ENCODE peak calls at places on chromosomes 1 and 21, in eight cellular contexts. One of them, this sample, is unnamed.

GRCh38 chr1:3579626-3580025 is 31.7 kb downstream of the MEGF6 start:
- DNase-seq in AG09309: no peak
- DNase-seq in fibroblast of lung: no peak
- DNase-seq in body of pancreas: no peak
- DNase-seq in choroid plexus epithelial cell: no peak
- DNase-seq in kidney: no peak
- DNase-seq in HFF-Myc: no peak
- DNase-seq in cardiac fibroblast: no peak
- DNase-seq in this sample: no peak

GRCh38 chr1:53754484-53755312 is 15.7 kb upstream of the GLIS1 start:
- DNase-seq in body of pancreas: peak
- DNase-seq in kidney: no peak
- DNase-seq in HFF-Myc: no peak
- DNase-seq in cardiac fibroblast: peak
- DNase-seq in choroid plexus epithelial cell: peak
- DNase-seq in fibroblast of lung: peak
- DNase-seq in AG09309: no peak
- DNase-seq in this sample: no peak

GRCh38 chr1:93997756-93998155 is 88.5 kb upstream of the GCLM start:
- DNase-seq in AG09309: no peak
- DNase-seq in body of pancreas: no peak
- DNase-seq in cardiac fibroblast: no peak
- DNase-seq in HFF-Myc: no peak
- DNase-seq in fibroblast of lung: no peak
- DNase-seq in kidney: no peak
- DNase-seq in choroid plexus epithelial cell: no peak
- DNase-seq in this sample: no peak

GRCh38 chr1:15326691-15327530 is 79.9 kb downstream of the FHAD1 start:
- DNase-seq in HFF-Myc: peak
- DNase-seq in kidney: no peak
- DNase-seq in choroid plexus epithelial cell: no peak
- DNase-seq in fibroblast of lung: peak
- DNase-seq in AG09309: peak
- DNase-seq in body of pancreas: peak
- DNase-seq in cardiac fibroblast: peak
- DNase-seq in this sample: peak

GRCh38 chr21:45476582-45476981 is 65.7 kb downstream of the SLC19A1 start:
- DNase-seq in body of pancreas: no peak
- DNase-seq in choroid plexus epithelial cell: no peak
- DNase-seq in AG09309: no peak
- DNase-seq in HFF-Myc: no peak
- DNase-seq in kidney: no peak
- DNase-seq in cardiac fibroblast: no peak
- DNase-seq in fibroblast of lung: no peak
- DNase-seq in this sample: no peak

GRCh38 chr1:59393211-59394180 is 96.6 kb downstream of the FGGY start:
- DNase-seq in fibroblast of lung: peak
- DNase-seq in choroid plexus epithelial cell: peak
- DNase-seq in body of pancreas: peak
- DNase-seq in cardiac fibroblast: peak
- DNase-seq in HFF-Myc: no peak
- DNase-seq in AG09309: peak
- DNase-seq in kidney: peak
- DNase-seq in this sample: no peak

GRCh38 chr1:154864189-154864985 is 5.7 kb downstream of the KCNN3 start:
- DNase-seq in HFF-Myc: no peak
- DNase-seq in kidney: no peak
- DNase-seq in body of pancreas: no peak
- DNase-seq in AG09309: no peak
- DNase-seq in fibroblast of lung: no peak
- DNase-seq in choroid plexus epithelial cell: no peak
- DNase-seq in cardiac fibroblast: no peak
- DNase-seq in this sample: no peak

GRCh38 chr21:27212444-27212843 is 245.6 kb upstream of the ADAMTS5 start:
- DNase-seq in body of pancreas: no peak
- DNase-seq in AG09309: no peak
- DNase-seq in HFF-Myc: no peak
- DNase-seq in kidney: no peak
- DNase-seq in choroid plexus epithelial cell: no peak
- DNase-seq in cardiac fibroblast: no peak
- DNase-seq in fibroblast of lung: no peak
- DNase-seq in this sample: no peak

GRCh38 chr21:43881283-43881682 is 16.3 kb downstream of the AGPAT3 start:
- DNase-seq in choroid plexus epithelial cell: no peak
- DNase-seq in HFF-Myc: no peak
- DNase-seq in body of pancreas: no peak
- DNase-seq in AG09309: no peak
- DNase-seq in cardiac fibroblast: no peak
- DNase-seq in kidney: no peak
- DNase-seq in fibroblast of lung: no peak
- DNase-seq in this sample: no peak

GRCh38 chr1:67766117-67766978 is 66.9 kb downstream of the GNG12 start:
- DNase-seq in kidney: no peak
- DNase-seq in choroid plexus epithelial cell: peak
- DNase-seq in HFF-Myc: no peak
- DNase-seq in fibroblast of lung: peak
- DNase-seq in AG09309: no peak
- DNase-seq in body of pancreas: peak
- DNase-seq in cardiac fibroblast: peak
- DNase-seq in this sample: peak

GRCh38 chr1:89671775-89672488 is 39.0 kb downstream of the LRRC8C start:
- DNase-seq in HFF-Myc: no peak
- DNase-seq in fibroblast of lung: no peak
- DNase-seq in kidney: no peak
- DNase-seq in body of pancreas: no peak
- DNase-seq in cardiac fibroblast: no peak
- DNase-seq in AG09309: no peak
- DNase-seq in choroid plexus epithelial cell: no peak
- DNase-seq in this sample: no peak

GRCh38 chr1:24179251-24179895 is 7.7 kb downstream of the IFNLR1 start:
- DNase-seq in choroid plexus epithelial cell: no peak
- DNase-seq in cardiac fibroblast: no peak
- DNase-seq in kidney: no peak
- DNase-seq in body of pancreas: peak
- DNase-seq in AG09309: no peak
- DNase-seq in fibroblast of lung: no peak
- DNase-seq in HFF-Myc: no peak
- DNase-seq in this sample: no peak

GRCh38 chr1:241849345-241849695 is 1.3 kb downstream of the EXO1 start:
- DNase-seq in HFF-Myc: no peak
- DNase-seq in body of pancreas: no peak
- DNase-seq in choroid plexus epithelial cell: no peak
- DNase-seq in fibroblast of lung: no peak
- DNase-seq in AG09309: no peak
- DNase-seq in kidney: no peak
- DNase-seq in cardiac fibroblast: no peak
- DNase-seq in this sample: no peak

GRCh38 chr1:170530972-170531757 is 801 bp upstream of the GORAB start:
- DNase-seq in kidney: peak
- DNase-seq in AG09309: no peak
- DNase-seq in cardiac fibroblast: peak
- DNase-seq in body of pancreas: no peak
- DNase-seq in HFF-Myc: no peak
- DNase-seq in choroid plexus epithelial cell: peak
- DNase-seq in fibroblast of lung: peak
- DNase-seq in this sample: no peak

GRCh38 chr21:42258150-42258884 is 39.4 kb downstream of the ABCG1 start:
- DNase-seq in kidney: peak
- DNase-seq in choroid plexus epithelial cell: peak
- DNase-seq in fibroblast of lung: peak
- DNase-seq in AG09309: no peak
- DNase-seq in HFF-Myc: peak
- DNase-seq in body of pancreas: peak
- DNase-seq in cardiac fibroblast: peak
- DNase-seq in this sample: no peak

GRCh38 chr1:107559881-107560280 is 405.1 kb downstream of the VAV3 start:
- DNase-seq in kidney: no peak
- DNase-seq in HFF-Myc: no peak
- DNase-seq in AG09309: no peak
- DNase-seq in body of pancreas: no peak
- DNase-seq in cardiac fibroblast: no peak
- DNase-seq in choroid plexus epithelial cell: no peak
- DNase-seq in fibroblast of lung: peak
- DNase-seq in this sample: no peak

DNA sequence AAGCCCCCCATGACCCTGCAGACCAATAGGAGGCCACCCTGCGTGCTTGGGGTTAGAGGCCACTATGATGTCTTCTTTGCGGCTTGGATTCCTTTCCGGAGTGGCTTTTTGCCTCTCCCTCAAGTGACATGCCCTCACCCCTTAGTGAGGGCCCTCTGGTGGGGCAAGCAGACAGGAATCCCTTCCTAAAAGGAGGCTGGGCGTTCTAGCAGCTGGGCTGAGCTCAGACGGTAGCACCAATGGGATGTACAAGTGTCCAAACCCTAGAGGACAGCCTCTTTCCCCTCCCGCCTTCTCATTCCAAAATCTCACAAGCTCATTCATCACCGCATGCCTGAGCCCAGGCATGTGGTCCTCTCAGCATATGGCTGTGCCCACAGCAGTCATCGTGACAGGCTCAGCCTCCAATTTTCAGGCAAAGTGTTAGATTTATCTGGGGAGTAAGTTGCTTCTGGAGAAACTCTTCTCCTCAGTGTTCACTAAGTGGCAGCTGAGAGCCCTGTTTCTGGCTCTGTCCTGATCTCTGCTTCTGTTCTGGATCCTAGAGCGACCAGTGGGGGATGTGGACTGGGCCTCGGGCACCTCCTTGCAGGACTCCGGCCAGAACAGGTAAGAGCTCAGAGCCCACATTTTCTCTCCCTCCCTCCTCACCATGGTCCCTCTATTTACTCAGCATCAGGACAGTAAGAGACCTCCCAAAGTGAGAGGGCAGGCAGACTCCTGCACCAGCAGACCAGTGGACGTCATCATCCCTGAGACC is 4.8 kb downstream of the KIAA1614 start:
- DNase-seq in cardiac fibroblast: peak
- DNase-seq in HFF-Myc: no peak
- DNase-seq in kidney: peak
- DNase-seq in fibroblast of lung: no peak
- DNase-seq in body of pancreas: no peak
- DNase-seq in choroid plexus epithelial cell: peak
- DNase-seq in AG09309: no peak
- DNase-seq in this sample: no peak
- TF ChIP-seq CTCF in cardiac fibroblast: no peak
- TF ChIP-seq CTCF in HFF-Myc: no peak
- TF ChIP-seq CTCF in kidney: no peak
- TF ChIP-seq CTCF in fibroblast of lung: no peak
- TF ChIP-seq CTCF in body of pancreas: no peak
- TF ChIP-seq CTCF in choroid plexus epithelial cell: peak
- TF ChIP-seq CTCF in AG09309: no peak
- TF ChIP-seq CTCF in this sample: peak

GRCh38 chr1:158025576-158026230 is 32.3 kb downstream of the KIRREL1 start:
- DNase-seq in body of pancreas: no peak
- DNase-seq in AG09309: no peak
- DNase-seq in HFF-Myc: no peak
- DNase-seq in fibroblast of lung: no peak
- DNase-seq in cardiac fibroblast: no peak
- DNase-seq in choroid plexus epithelial cell: no peak
- DNase-seq in kidney: no peak
- DNase-seq in this sample: no peak
- H3K4me3 ChIP-seq in body of pancreas: no peak
- H3K4me3 ChIP-seq in AG09309: no peak
- H3K4me3 ChIP-seq in HFF-Myc: no peak
- H3K4me3 ChIP-seq in fibroblast of lung: no peak
- H3K4me3 ChIP-seq in cardiac fibroblast: no peak
- H3K4me3 ChIP-seq in choroid plexus epithelial cell: no peak
- H3K4me3 ChIP-seq in kidney: no peak
- H3K4me3 ChIP-seq in this sample: no peak

DNA sequence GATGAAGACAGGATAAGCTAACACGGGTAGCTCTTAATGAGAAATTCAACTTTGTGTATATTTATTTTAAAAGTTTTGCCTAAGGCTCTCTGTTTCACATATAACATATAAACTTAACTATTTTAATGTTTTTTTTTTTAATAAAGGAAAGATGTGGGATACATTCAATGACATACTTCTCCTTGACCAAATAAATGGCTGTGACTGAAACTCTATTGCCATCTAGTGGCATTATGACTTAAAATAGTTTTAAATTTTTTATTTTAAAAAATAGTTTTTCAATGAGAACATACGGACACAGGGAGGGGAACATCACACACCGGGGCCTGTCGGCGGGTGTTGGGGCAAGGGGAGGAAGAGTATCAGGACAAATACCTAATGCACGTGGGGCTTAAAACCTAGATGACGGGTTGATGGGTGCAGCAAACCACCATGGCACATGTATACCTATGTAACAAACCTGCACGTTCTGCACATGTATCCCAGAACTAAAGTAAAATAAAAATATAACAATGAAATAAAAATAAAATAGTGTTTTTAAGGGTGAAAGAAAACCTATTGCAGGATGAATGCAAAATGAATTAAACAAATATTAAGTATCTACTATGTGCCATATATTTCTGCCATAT is 83.4 kb downstream of the LYST start:
- DNase-seq in fibroblast of lung: peak
- DNase-seq in HFF-Myc: peak
- DNase-seq in cardiac fibroblast: peak
- DNase-seq in choroid plexus epithelial cell: peak
- DNase-seq in AG09309: peak
- DNase-seq in kidney: no peak
- DNase-seq in body of pancreas: no peak
- DNase-seq in this sample: no peak
- TF ChIP-seq CTCF in fibroblast of lung: peak
- TF ChIP-seq CTCF in HFF-Myc: peak
- TF ChIP-seq CTCF in cardiac fibroblast: peak
- TF ChIP-seq CTCF in choroid plexus epithelial cell: peak
- TF ChIP-seq CTCF in AG09309: peak
- TF ChIP-seq CTCF in kidney: peak
- TF ChIP-seq CTCF in body of pancreas: peak
- TF ChIP-seq CTCF in this sample: no peak

GRCh38 chr1:205429742-205430464 is 8.0 kb upstream of the LEMD1 start:
- DNase-seq in body of pancreas: no peak
- DNase-seq in AG09309: no peak
- DNase-seq in choroid plexus epithelial cell: no peak
- DNase-seq in kidney: no peak
- DNase-seq in cardiac fibroblast: no peak
- DNase-seq in HFF-Myc: no peak
- DNase-seq in fibroblast of lung: no peak
- DNase-seq in this sample: no peak

GRCh38 chr1:205434738-205435137 is 12.9 kb upstream of the LEMD1 start:
- DNase-seq in choroid plexus epithelial cell: no peak
- DNase-seq in kidney: no peak
- DNase-seq in fibroblast of lung: no peak
- DNase-seq in cardiac fibroblast: no peak
- DNase-seq in AG09309: no peak
- DNase-seq in body of pancreas: no peak
- DNase-seq in HFF-Myc: no peak
- DNase-seq in this sample: no peak

GRCh38 chr1:205435904-205436573 is 14.2 kb upstream of the LEMD1 start:
- DNase-seq in HFF-Myc: no peak
- DNase-seq in AG09309: no peak
- DNase-seq in choroid plexus epithelial cell: no peak
- DNase-seq in cardiac fibroblast: peak
- DNase-seq in body of pancreas: no peak
- DNase-seq in kidney: no peak
- DNase-seq in fibroblast of lung: no peak
- DNase-seq in this sample: no peak

GRCh38 chr1:205432116-205432515 is 10.3 kb upstream of the LEMD1 start:
- DNase-seq in AG09309: no peak
- DNase-seq in body of pancreas: no peak
- DNase-seq in fibroblast of lung: no peak
- DNase-seq in choroid plexus epithelial cell: no peak
- DNase-seq in cardiac fibroblast: no peak
- DNase-seq in kidney: no peak
- DNase-seq in HFF-Myc: no peak
- DNase-seq in this sample: no peak

GRCh38 chr1:205430631-205431305 is 8.9 kb upstream of the LEMD1 start:
- DNase-seq in AG09309: no peak
- DNase-seq in cardiac fibroblast: peak
- DNase-seq in fibroblast of lung: peak
- DNase-seq in kidney: no peak
- DNase-seq in HFF-Myc: peak
- DNase-seq in choroid plexus epithelial cell: peak
- DNase-seq in body of pancreas: peak
- DNase-seq in this sample: no peak
- H3K4me3 ChIP-seq in AG09309: peak
- H3K4me3 ChIP-seq in cardiac fibroblast: peak
- H3K4me3 ChIP-seq in fibroblast of lung: peak
- H3K4me3 ChIP-seq in kidney: peak
- H3K4me3 ChIP-seq in HFF-Myc: peak
- H3K4me3 ChIP-seq in choroid plexus epithelial cell: peak
- H3K4me3 ChIP-seq in body of pancreas: peak
- H3K4me3 ChIP-seq in this sample: peak